ENCODE peak calls at places on chromosomes 11 and 22, in four cellular contexts. Y is NCI-H1092, N is iris pigment epithelial cell, I is activated T-cell treated with anti-CD3 and anti-CD28 coated beads for 1 hour. B is an unnamed sample.

GRCh38 chr11:119907122-119907933 is 178.3 kb upstream of the NECTIN1 start:
- DNase-seq in Y (no peak), N (no peak), I (no peak), B (no peak)

GRCh38 chr22:33404723-33405122 is 346.5 kb upstream of the SYN3 start:
- DNase-seq in Y (no peak), N (no peak), I (no peak), B (no peak)

GRCh38 chr22:31477329-31477728 is 12.3 kb downstream of the EIF4ENIF1 start:
- DNase-seq in Y (no peak), N (no peak), I (no peak), B (no peak)

GRCh38 chr22:50186789-50187523 is 1.2 kb downstream of the TRABD start:
- DNase-seq in Y (no peak), N (peak), I (no peak), B (no peak)

GRCh38 chr11:43359432-43359818 is 705 bp downstream of the TTC17 start:
- DNase-seq in Y (no peak), N (peak), I (peak), B (no peak)

GRCh38 chr11:105245781-105246315 is 106.3 kb upstream of the CARD18 start:
- DNase-seq in Y (no peak), N (no peak), I (no peak), B (no peak)

GRCh38 chr11:36352919-36353318 is 56.8 kb downstream of the PRR5L start:
- DNase-seq in Y (no peak), N (no peak), I (peak), B (no peak)

GRCh38 chr11:118620529-118621070 is 13.2 kb downstream of the PHLDB1 start:
- DNase-seq in Y (no peak), N (no peak), I (no peak), B (no peak)

GRCh38 chr11:83194284-83195175 is 1.0 kb downstream of the ANKRD42 start:
- DNase-seq in Y (no peak), N (peak), I (peak), B (peak)

GRCh38 chr11:27087425-27087824 is 46.8 kb downstream of the BBOX1 start:
- DNase-seq in Y (no peak), N (peak), I (no peak), B (no peak)

GRCh38 chr11:114880458-114880857 is 202.1 kb downstream of the NXPE2 start:
- DNase-seq in Y (no peak), N (no peak), I (no peak), B (no peak)

GRCh38 chr22:23698673-23699235 is 7.9 kb downstream of the RGL4 start:
- DNase-seq in Y (no peak), N (no peak), I (no peak), B (no peak)

GRCh38 chr11:16846305-16846704 is 107.9 kb downstream of the C11orf58 start:
- DNase-seq in Y (no peak), N (peak), I (no peak), B (no peak)

GRCh38 chr22:24155597-24156145 is 25.6 kb upstream of the SUSD2 start:
- DNase-seq in Y (peak), N (peak), I (peak), B (peak)

GRCh38 chr11:85694385-85694980 is 8.5 kb upstream of the CCDC89 start:
- DNase-seq in Y (no peak), N (peak), I (no peak), B (no peak)

GRCh38 chr11:2092956-2093412 is 46.2 kb downstream of the IGF2 start:
- DNase-seq in Y (peak), N (peak), I (peak), B (peak)

GRCh38 chr22:19872779-19873137 is 18.1 kb upstream of the GNB1L start:
- DNase-seq in Y (no peak), N (no peak), I (no peak), B (no peak)

GRCh38 chr22:25051983-25052710 is 99.6 kb downstream of the KIAA1671 start:
- DNase-seq in Y (peak), N (no peak), I (no peak), B (no peak)